ENCODE peak calls at places on chromosomes 2 and 18, in ten cellular contexts. One of them, this sample, is unnamed.

GRCh38 chr2:162072976-162073775 is 839 bp downstream of the DPP4 start:
- DNase-seq in HFFc6: no peak
- DNase-seq in HEK293T: peak
- DNase-seq in A549: no peak
- DNase-seq in Right ventricle myocardium superior: no peak
- DNase-seq in activated naive CD8-positive, alpha-beta T cell treated with anti-CD3 and anti-CD28 coated beads for 36 hours: peak
- DNase-seq in RWPE1: no peak
- DNase-seq in skeletal muscle cell: no peak
- DNase-seq in GM13977: no peak
- DNase-seq in AG04449: no peak
- DNase-seq in this sample: no peak

GRCh38 chr2:105405291-105405690 is 6.4 kb upstream of the FHL2 start:
- DNase-seq in AG04449: peak
- DNase-seq in Right ventricle myocardium superior: no peak
- DNase-seq in RWPE1: no peak
- DNase-seq in HFFc6: peak
- DNase-seq in activated naive CD8-positive, alpha-beta T cell treated with anti-CD3 and anti-CD28 coated beads for 36 hours: no peak
- DNase-seq in A549: no peak
- DNase-seq in skeletal muscle cell: no peak
- DNase-seq in GM13977: no peak
- DNase-seq in HEK293T: no peak
- DNase-seq in this sample: no peak

GRCh38 chr18:21191596-21192307 is 50.3 kb upstream of the GREB1L start:
- DNase-seq in HFFc6: peak
- DNase-seq in A549: peak
- DNase-seq in AG04449: no peak
- DNase-seq in RWPE1: peak
- DNase-seq in GM13977: no peak
- DNase-seq in activated naive CD8-positive, alpha-beta T cell treated with anti-CD3 and anti-CD28 coated beads for 36 hours: no peak
- DNase-seq in skeletal muscle cell: peak
- DNase-seq in Right ventricle myocardium superior: peak
- DNase-seq in HEK293T: peak
- DNase-seq in this sample: peak

GRCh38 chr18:61546598-61546997 is 213.4 kb downstream of the CDH20 start:
- DNase-seq in skeletal muscle cell: peak
- DNase-seq in HEK293T: no peak
- DNase-seq in A549: no peak
- DNase-seq in activated naive CD8-positive, alpha-beta T cell treated with anti-CD3 and anti-CD28 coated beads for 36 hours: no peak
- DNase-seq in GM13977: no peak
- DNase-seq in Right ventricle myocardium superior: no peak
- DNase-seq in RWPE1: peak
- DNase-seq in AG04449: peak
- DNase-seq in HFFc6: peak
- DNase-seq in this sample: no peak

GRCh38 chr2:3692375-3692774 is 11.0 kb upstream of the DCDC2C start:
- DNase-seq in AG04449: no peak
- DNase-seq in GM13977: no peak
- DNase-seq in HFFc6: no peak
- DNase-seq in Right ventricle myocardium superior: no peak
- DNase-seq in activated naive CD8-positive, alpha-beta T cell treated with anti-CD3 and anti-CD28 coated beads for 36 hours: no peak
- DNase-seq in RWPE1: peak
- DNase-seq in HEK293T: peak
- DNase-seq in skeletal muscle cell: no peak
- DNase-seq in A549: peak
- DNase-seq in this sample: no peak

GRCh38 chr18:62928316-62928715 is 213.0 kb downstream of the PHLPP1 start:
- DNase-seq in skeletal muscle cell: no peak
- DNase-seq in HFFc6: peak
- DNase-seq in RWPE1: no peak
- DNase-seq in A549: no peak
- DNase-seq in AG04449: no peak
- DNase-seq in GM13977: no peak
- DNase-seq in Right ventricle myocardium superior: no peak
- DNase-seq in activated naive CD8-positive, alpha-beta T cell treated with anti-CD3 and anti-CD28 coated beads for 36 hours: no peak
- DNase-seq in HEK293T: no peak
- DNase-seq in this sample: no peak

GRCh38 chr2:229104863-229105468 is 166.1 kb downstream of the PID1 start:
- DNase-seq in HFFc6: no peak
- DNase-seq in A549: no peak
- DNase-seq in AG04449: no peak
- DNase-seq in skeletal muscle cell: no peak
- DNase-seq in HEK293T: no peak
- DNase-seq in GM13977: no peak
- DNase-seq in Right ventricle myocardium superior: no peak
- DNase-seq in activated naive CD8-positive, alpha-beta T cell treated with anti-CD3 and anti-CD28 coated beads for 36 hours: no peak
- DNase-seq in RWPE1: no peak
- DNase-seq in this sample: no peak

GRCh38 chr18:23568739-23569138 is 17.6 kb downstream of the NPC1 start:
- DNase-seq in Right ventricle myocardium superior: no peak
- DNase-seq in activated naive CD8-positive, alpha-beta T cell treated with anti-CD3 and anti-CD28 coated beads for 36 hours: no peak
- DNase-seq in A549: no peak
- DNase-seq in RWPE1: no peak
- DNase-seq in skeletal muscle cell: no peak
- DNase-seq in AG04449: no peak
- DNase-seq in HFFc6: no peak
- DNase-seq in GM13977: no peak
- DNase-seq in HEK293T: no peak
- DNase-seq in this sample: no peak

GRCh38 chr2:100213595-100213994 is 71.2 kb upstream of the AFF3 start:
- DNase-seq in GM13977: no peak
- DNase-seq in RWPE1: no peak
- DNase-seq in activated naive CD8-positive, alpha-beta T cell treated with anti-CD3 and anti-CD28 coated beads for 36 hours: no peak
- DNase-seq in skeletal muscle cell: no peak
- DNase-seq in AG04449: no peak
- DNase-seq in A549: no peak
- DNase-seq in HFFc6: no peak
- DNase-seq in HEK293T: no peak
- DNase-seq in Right ventricle myocardium superior: peak
- DNase-seq in this sample: no peak

GRCh38 chr2:164560181-164560792 is 61.0 kb downstream of the GRB14 start:
- DNase-seq in HEK293T: peak
- DNase-seq in AG04449: no peak
- DNase-seq in skeletal muscle cell: no peak
- DNase-seq in GM13977: peak
- DNase-seq in RWPE1: peak
- DNase-seq in activated naive CD8-positive, alpha-beta T cell treated with anti-CD3 and anti-CD28 coated beads for 36 hours: no peak
- DNase-seq in A549: no peak
- DNase-seq in HFFc6: peak
- DNase-seq in Right ventricle myocardium superior: no peak
- DNase-seq in this sample: no peak

GRCh38 chr2:109466674-109467575 is 146.8 kb downstream of the SEPTIN10 start:
- DNase-seq in HEK293T: no peak
- DNase-seq in HFFc6: peak
- DNase-seq in activated naive CD8-positive, alpha-beta T cell treated with anti-CD3 and anti-CD28 coated beads for 36 hours: no peak
- DNase-seq in RWPE1: no peak
- DNase-seq in A549: no peak
- DNase-seq in GM13977: no peak
- DNase-seq in AG04449: no peak
- DNase-seq in skeletal muscle cell: no peak
- DNase-seq in Right ventricle myocardium superior: peak
- DNase-seq in this sample: peak

GRCh38 chr2:102337012-102337411 is 18.6 kb upstream of the IL18R1 start:
- DNase-seq in HFFc6: no peak
- DNase-seq in AG04449: no peak
- DNase-seq in Right ventricle myocardium superior: no peak
- DNase-seq in A549: no peak
- DNase-seq in activated naive CD8-positive, alpha-beta T cell treated with anti-CD3 and anti-CD28 coated beads for 36 hours: no peak
- DNase-seq in GM13977: no peak
- DNase-seq in skeletal muscle cell: no peak
- DNase-seq in HEK293T: no peak
- DNase-seq in RWPE1: peak
- DNase-seq in this sample: no peak

GRCh38 chr2:41933585-41934322 is 114.1 kb upstream of the PKDCC start:
- DNase-seq in AG04449: peak
- DNase-seq in skeletal muscle cell: peak
- DNase-seq in activated naive CD8-positive, alpha-beta T cell treated with anti-CD3 and anti-CD28 coated beads for 36 hours: no peak
- DNase-seq in HFFc6: peak
- DNase-seq in GM13977: no peak
- DNase-seq in Right ventricle myocardium superior: no peak
- DNase-seq in HEK293T: no peak
- DNase-seq in A549: peak
- DNase-seq in RWPE1: peak
- DNase-seq in this sample: peak

GRCh38 chr2:224036731-224037376 is 2.2 kb downstream of the SERPINE2 start:
- DNase-seq in Right ventricle myocardium superior: no peak
- DNase-seq in activated naive CD8-positive, alpha-beta T cell treated with anti-CD3 and anti-CD28 coated beads for 36 hours: no peak
- DNase-seq in GM13977: no peak
- DNase-seq in AG04449: no peak
- DNase-seq in HEK293T: no peak
- DNase-seq in RWPE1: no peak
- DNase-seq in HFFc6: no peak
- DNase-seq in A549: no peak
- DNase-seq in skeletal muscle cell: no peak
- DNase-seq in this sample: peak

GRCh38 chr2:60313470-60314172 is 239.8 kb downstream of the BCL11A start:
- DNase-seq in Right ventricle myocardium superior: no peak
- DNase-seq in skeletal muscle cell: no peak
- DNase-seq in HEK293T: no peak
- DNase-seq in GM13977: no peak
- DNase-seq in HFFc6: no peak
- DNase-seq in A549: no peak
- DNase-seq in AG04449: no peak
- DNase-seq in RWPE1: no peak
- DNase-seq in activated naive CD8-positive, alpha-beta T cell treated with anti-CD3 and anti-CD28 coated beads for 36 hours: no peak
- DNase-seq in this sample: no peak

GRCh38 chr2:5549061-5549601 is 143.1 kb upstream of the SOX11 start:
- DNase-seq in GM13977: no peak
- DNase-seq in A549: no peak
- DNase-seq in RWPE1: no peak
- DNase-seq in Right ventricle myocardium superior: no peak
- DNase-seq in HEK293T: no peak
- DNase-seq in skeletal muscle cell: no peak
- DNase-seq in HFFc6: no peak
- DNase-seq in AG04449: no peak
- DNase-seq in activated naive CD8-positive, alpha-beta T cell treated with anti-CD3 and anti-CD28 coated beads for 36 hours: no peak
- DNase-seq in this sample: no peak

GRCh38 chr2:96315400-96316071 is 9.6 kb upstream of the ITPRIPL1 start:
- DNase-seq in A549: no peak
- DNase-seq in GM13977: peak
- DNase-seq in RWPE1: no peak
- DNase-seq in HFFc6: peak
- DNase-seq in activated naive CD8-positive, alpha-beta T cell treated with anti-CD3 and anti-CD28 coated beads for 36 hours: no peak
- DNase-seq in skeletal muscle cell: peak
- DNase-seq in Right ventricle myocardium superior: no peak
- DNase-seq in HEK293T: no peak
- DNase-seq in AG04449: no peak
- DNase-seq in this sample: no peak

GRCh38 chr2:175605989-175606841 is 395.9 kb downstream of the LNPK start:
- DNase-seq in Right ventricle myocardium superior: no peak
- DNase-seq in activated naive CD8-positive, alpha-beta T cell treated with anti-CD3 and anti-CD28 coated beads for 36 hours: no peak
- DNase-seq in AG04449: no peak
- DNase-seq in HEK293T: no peak
- DNase-seq in skeletal muscle cell: peak
- DNase-seq in A549: no peak
- DNase-seq in GM13977: no peak
- DNase-seq in RWPE1: no peak
- DNase-seq in HFFc6: no peak
- DNase-seq in this sample: no peak

GRCh38 chr2:31212659-31213058 is 4.7 kb downstream of the CAPN14 start:
- DNase-seq in A549: no peak
- DNase-seq in activated naive CD8-positive, alpha-beta T cell treated with anti-CD3 and anti-CD28 coated beads for 36 hours: no peak
- DNase-seq in HEK293T: no peak
- DNase-seq in skeletal muscle cell: no peak
- DNase-seq in AG04449: no peak
- DNase-seq in HFFc6: no peak
- DNase-seq in RWPE1: no peak
- DNase-seq in GM13977: no peak
- DNase-seq in Right ventricle myocardium superior: no peak
- DNase-seq in this sample: no peak

GRCh38 chr2:205758051-205758450 is 75.8 kb downstream of the NRP2 start:
- DNase-seq in AG04449: peak
- DNase-seq in GM13977: no peak
- DNase-seq in A549: no peak
- DNase-seq in activated naive CD8-positive, alpha-beta T cell treated with anti-CD3 and anti-CD28 coated beads for 36 hours: no peak
- DNase-seq in HFFc6: peak
- DNase-seq in Right ventricle myocardium superior: no peak
- DNase-seq in HEK293T: no peak
- DNase-seq in skeletal muscle cell: no peak
- DNase-seq in RWPE1: no peak
- DNase-seq in this sample: peak

GRCh38 chr18:10689231-10689953 is 163.6 kb downstream of the NAPG start:
- DNase-seq in AG04449: peak
- DNase-seq in skeletal muscle cell: peak
- DNase-seq in HEK293T: no peak
- DNase-seq in activated naive CD8-positive, alpha-beta T cell treated with anti-CD3 and anti-CD28 coated beads for 36 hours: no peak
- DNase-seq in A549: no peak
- DNase-seq in GM13977: no peak
- DNase-seq in RWPE1: no peak
- DNase-seq in Right ventricle myocardium superior: no peak
- DNase-seq in HFFc6: no peak
- DNase-seq in this sample: no peak

This sample was measured in H54.